ENCODE peak calls at places on chromosome 20, in six cellular contexts. J is GM12892, T is H54, K is uterus, M is stomach, C is spleen. Z is an unnamed sample.

GRCh38 chr20:62354811-62355341 is 12.2 kb downstream of the LAMA5 start:
- DNase-seq in C (no peak), K (no peak), J (no peak), T (no peak), M (no peak), Z (no peak)

GRCh38 chr20:44092551-44093248 is 94.3 kb downstream of the JPH2 start:
- DNase-seq in C (no peak), T (no peak), J (no peak), K (no peak), M (no peak), Z (no peak)

GRCh38 chr20:35582741-35583404 is 32.8 kb upstream of the SPAG4 start:
- DNase-seq in M (no peak), K (no peak), C (no peak), J (no peak), T (no peak), Z (no peak)

GRCh38 chr20:48930035-48930434 is 8.5 kb downstream of the ARFGEF2 start:
- DNase-seq in K (no peak), J (no peak), M (no peak), T (no peak), C (no peak), Z (no peak)

GRCh38 chr20:39480644-39481043 is 518.5 kb downstream of the DHX35 start:
- DNase-seq in M (no peak), T (no peak), C (no peak), J (no peak), K (no peak), Z (no peak)

GRCh38 chr20:46970937-46971630 is 76.4 kb downstream of the EYA2 start:
- DNase-seq in C (no peak), T (peak), M (no peak), J (no peak), K (no peak), Z (no peak)

GRCh38 chr20:23032679-23033078 is 2.4 kb upstream of the SSTR4 start:
- DNase-seq in T (no peak), C (no peak), K (no peak), M (no peak), J (no peak), Z (no peak)

GRCh38 chr20:44309763-44310663 is 989 bp downstream of the FITM2 start:
- DNase-seq in M (no peak), K (peak), T (peak), J (no peak), C (no peak), Z (peak)

GRCh38 chr20:10474606-10475184 is 39.6 kb downstream of the SLX4IP start:
- DNase-seq in C (peak), T (no peak), M (no peak), K (peak), J (no peak), Z (no peak)

GRCh38 chr20:58366016-58366415 is 23.0 kb upstream of the VAPB start:
- DNase-seq in T (no peak), K (no peak), C (no peak), J (no peak), M (no peak), Z (no peak)

GRCh38 chr20:32439132-32439829 is 81.2 kb downstream of the ASXL1 start:
- DNase-seq in K (no peak), C (no peak), T (no peak), M (no peak), J (no peak), Z (no peak)

GRCh38 chr20:59318803-59319202 is 18.4 kb downstream of the EDN3 start:
- DNase-seq in M (no peak), J (no peak), C (no peak), K (no peak), T (no peak), Z (no peak)

GRCh38 chr20:57780398-57780797 is 70.6 kb upstream of the PMEPA1 start:
- DNase-seq in C (no peak), K (no peak), M (no peak), T (no peak), J (no peak), Z (no peak)

GRCh38 chr20:60249436-60249835 is 291.2 kb downstream of the CDH26 start:
- DNase-seq in M (no peak), C (no peak), T (peak), J (no peak), K (no peak), Z (no peak)

GRCh38 chr20:24629668-24630067 is 160.2 kb downstream of the SYNDIG1 start:
- DNase-seq in C (no peak), T (no peak), J (no peak), M (no peak), K (no peak), Z (no peak)

GRCh38 chr20:8573686-8574085 is 441.6 kb downstream of the PLCB1 start:
- DNase-seq in C (no peak), J (no peak), M (no peak), T (no peak), K (no peak), Z (no peak)

GRCh38 chr20:47411161-47411560 is 54.7 kb upstream of the ZMYND8 start:
- DNase-seq in M (no peak), K (peak), C (no peak), T (no peak), J (no peak), Z (peak)

GRCh38 chr20:325889-326644 is 715 bp downstream of the SOX12 start:
- DNase-seq in K (peak), J (peak), M (peak), C (peak), T (no peak), Z (no peak)

GRCh38 chr20:324177-325042 is 942 bp upstream of the SOX12 start:
- DNase-seq in M (peak), C (peak), T (peak), K (peak), J (peak), Z (peak)

GRCh38 chr20:326645-327031 is 1.3 kb downstream of the SOX12 start:
- DNase-seq in K (no peak), T (no peak), C (peak), M (peak), J (no peak), Z (no peak)

GRCh38 chr20:327041-327945 is 1.9 kb downstream of the SOX12 start:
- DNase-seq in M (peak), C (peak), K (peak), J (peak), T (peak), Z (peak)

GRCh38 chr20:325043-325888 is at the start of gene SOX12:
- DNase-seq in C (peak), T (peak), M (peak), K (peak), J (peak), Z (peak)
- TF ChIP-seq POLR2A in C (peak), T (peak), M (no peak), K (peak), J (peak), Z (peak)

GRCh38 chr20:37348643-37349516 is 2.9 kb downstream of the SRC start:
- DNase-seq in J (peak), M (no peak), C (peak), T (no peak), K (peak), Z (no peak)
- TF ChIP-seq POLR2A in J (no peak), M (no peak), C (no peak), T (no peak), K (no peak), Z (no peak)

GRCh38 chr20:38170219-38170902 is 5.3 kb upstream of the TGM2 start:
- DNase-seq in M (no peak), J (no peak), C (no peak), T (no peak), K (no peak), Z (no peak)

GRCh38 chr20:38167851-38168760 is 3.0 kb upstream of the TGM2 start:
- DNase-seq in T (peak), M (peak), K (peak), J (no peak), C (peak), Z (peak)

GRCh38 chr20:38169636-38170035 is 4.6 kb upstream of the TGM2 start:
- DNase-seq in T (no peak), M (no peak), K (no peak), J (no peak), C (no peak), Z (no peak)

GRCh38 chr20:38167466-38167850 is 2.4 kb upstream of the TGM2 start:
- DNase-seq in J (no peak), M (no peak), T (no peak), K (no peak), C (no peak), Z (no peak)

DNA sequence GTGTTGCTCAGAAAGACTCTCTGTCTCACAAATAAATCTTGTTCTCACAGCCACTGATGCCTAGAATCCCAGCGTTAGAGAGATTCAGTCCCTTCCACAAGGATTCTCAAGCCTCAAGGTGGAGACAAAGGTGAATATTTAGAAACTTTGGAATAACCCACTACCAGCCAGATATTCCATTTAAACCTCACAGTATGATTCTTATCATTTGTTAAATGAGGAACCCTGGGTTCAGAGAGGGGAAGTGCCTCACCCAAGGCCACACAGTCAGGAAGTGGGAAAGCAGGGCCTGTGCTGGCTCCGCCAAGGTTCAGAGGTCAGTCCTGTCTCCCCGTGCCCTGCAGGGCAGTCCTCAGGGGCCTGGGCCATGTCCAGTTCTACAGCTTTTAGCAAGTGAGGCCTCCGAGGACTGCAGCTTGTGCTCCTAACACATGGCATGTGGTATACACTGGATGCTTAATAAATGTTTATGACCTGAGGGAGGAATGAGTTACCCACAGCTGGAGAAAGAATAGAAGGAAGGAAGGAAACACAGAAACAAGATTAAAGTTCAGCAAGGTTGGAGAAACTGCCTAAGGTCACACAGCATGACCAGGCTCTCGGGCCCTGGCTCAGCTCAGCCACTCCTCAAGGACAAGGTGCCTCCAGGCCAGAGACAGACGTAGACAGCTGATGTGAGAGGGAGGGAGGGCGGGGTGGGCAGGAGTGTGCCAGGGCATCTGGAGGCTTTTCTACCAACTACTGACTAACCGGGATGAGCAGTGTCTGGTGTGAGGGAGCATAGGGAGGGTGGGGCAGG is 3.9 kb upstream of the TGM2 start:
- DNase-seq in T (no peak), M (peak), C (peak), J (no peak), K (no peak), Z (no peak)
- TF ChIP-seq POLR2A in T (no peak), M (no peak), C (no peak), J (no peak), K (no peak), Z (no peak)

DNA sequence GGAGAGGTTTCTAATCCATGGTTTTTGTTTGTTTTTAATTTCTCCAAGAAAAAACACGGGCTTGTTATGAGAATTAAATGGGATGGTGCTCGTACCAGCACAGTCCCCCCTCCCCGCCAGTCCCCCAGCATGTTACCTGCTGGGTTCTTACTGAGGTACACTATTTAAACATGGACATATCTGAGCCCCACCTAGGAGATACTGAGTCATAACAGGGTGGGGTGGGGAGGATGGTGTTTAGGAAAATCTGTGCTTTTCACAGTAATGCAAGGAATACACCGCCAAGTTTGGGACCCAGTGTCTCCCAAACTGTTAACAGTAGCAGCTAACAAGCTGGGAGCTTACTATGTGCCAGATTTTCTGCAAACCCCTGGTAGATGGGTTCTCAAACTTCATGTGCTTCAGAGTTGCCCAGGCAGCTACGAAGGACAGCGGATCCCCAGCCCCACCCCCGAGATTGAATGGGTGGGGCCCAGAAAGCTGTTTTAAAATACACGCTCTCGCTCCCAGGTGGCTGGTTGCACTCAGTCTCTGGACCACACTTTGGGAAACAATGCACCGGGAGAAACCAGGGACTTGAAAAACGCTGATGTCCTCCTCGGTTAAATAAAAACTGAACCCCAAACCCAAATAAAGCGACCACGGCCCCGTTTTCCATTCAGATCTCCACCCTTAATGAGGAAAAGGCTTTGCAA is 995 bp downstream of the ZFP64 start:
- DNase-seq in J (peak), C (no peak), K (no peak), M (peak), T (peak), Z (no peak)
- TF ChIP-seq POLR2A in J (no peak), C (no peak), K (no peak), M (no peak), T (no peak), Z (no peak)

GRCh38 chr20:63884506-63885263 is 10.2 kb upstream of the DNAJC5 start:
- DNase-seq in T (no peak), C (peak), K (no peak), J (no peak), M (peak), Z (peak)
- TF ChIP-seq POLR2A in T (no peak), C (no peak), K (no peak), J (no peak), M (no peak), Z (peak)

GRCh38 chr20:19757487-19757972 is 528 bp upstream of the RIN2 start:
- DNase-seq in J (no peak), M (peak), K (peak), T (peak), C (peak), Z (peak)
- TF ChIP-seq POLR2A in J (no peak), M (no peak), K (no peak), T (no peak), C (no peak), Z (peak)

DNA sequence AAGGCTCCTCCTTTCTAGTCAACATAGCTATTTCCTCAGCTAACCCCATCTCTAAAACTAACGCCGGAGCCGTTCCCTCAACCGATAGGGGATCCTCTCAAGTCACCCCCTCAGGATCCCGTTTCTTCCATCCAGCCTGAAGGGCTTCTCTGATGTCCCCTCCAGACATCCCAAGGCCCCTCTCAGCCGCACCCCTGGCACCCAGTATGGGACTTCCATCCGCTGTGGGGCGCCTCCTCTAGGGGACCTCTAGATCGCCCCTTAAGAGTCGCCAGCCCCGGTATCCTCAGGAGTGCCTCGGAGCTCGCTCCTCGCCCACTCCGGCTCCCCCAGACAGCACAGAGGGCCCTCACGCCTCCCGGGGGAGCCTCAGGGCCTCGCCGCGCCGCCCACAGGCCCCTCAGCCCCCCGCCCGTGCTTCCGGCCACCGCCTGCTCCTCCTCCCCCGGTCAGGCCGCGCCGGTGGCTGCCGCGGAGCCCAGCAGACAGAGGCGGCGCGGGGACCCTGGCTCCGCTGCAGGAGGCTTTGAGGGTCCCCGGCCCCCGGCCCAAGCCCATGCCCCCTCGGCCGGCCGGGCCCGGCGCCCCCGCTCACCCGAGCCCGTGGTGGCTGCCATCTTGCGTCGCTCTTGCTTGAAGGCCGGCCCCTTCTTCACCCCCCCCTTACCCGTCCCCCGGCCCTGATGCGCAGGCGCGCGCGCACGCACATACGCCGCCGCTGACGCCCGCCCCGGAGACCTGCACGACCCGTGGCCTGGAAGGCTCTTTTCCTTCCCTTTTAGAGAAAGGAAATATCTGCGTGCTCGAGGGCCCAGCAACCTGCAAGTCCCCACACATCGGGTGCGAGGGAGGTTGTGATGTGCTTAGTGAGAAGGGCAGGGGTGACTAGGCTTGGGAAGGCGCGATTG is at the start of gene UBE2V1:
- DNase-seq in J (peak), M (peak), T (peak), C (peak), K (peak), Z (peak)
- TF ChIP-seq POLR2A in J (peak), M (no peak), T (peak), C (no peak), K (peak), Z (peak)

Z was measured in gastrocnemius medialis.